ENCODE peak calls at places on chromosomes 11 and 22, in four cellular contexts. V is stimulated activated CD4-positive, alpha-beta T cell treated with anti-CD3 and anti-CD28 coated beads, Interleukin-4, amount 100 ng/mL, for 48 hours; T is T-helper 1 cell; O is pulmonary artery endothelial cell. I is an unnamed sample.

GRCh38 chr11:130436171-130436570 is 7.8 kb upstream of the ADAMTS8 start:
- DNase-seq in V (no peak), T (no peak), O (no peak), I (no peak)

GRCh38 chr11:105168457-105168856 is 28.9 kb upstream of the CARD18 start:
- DNase-seq in O (no peak), V (no peak), T (no peak), I (no peak)

GRCh38 chr22:31629741-31630184 is 32.3 kb downstream of the PISD start:
- DNase-seq in V (no peak), O (no peak), T (no peak), I (no peak)

GRCh38 chr11:67352546-67353316 is 615 bp downstream of the POLD4 start:
- DNase-seq in T (peak; percentile 54), O (no peak), V (no peak), I (no peak)

GRCh38 chr11:76698321-76699043 is 27.9 kb upstream of the LRRC32 start:
- DNase-seq in T (no peak), V (no peak), O (no peak), I (no peak)

GRCh38 chr22:36239150-36239400 is 252 bp downstream of the APOL2 start:
- DNase-seq in V (no peak), O (no peak), T (no peak), I (no peak)

GRCh38 chr22:29078869-29079207 is 6.0 kb downstream of the KREMEN1 start:
- DNase-seq in T (no peak), O (no peak), V (no peak), I (no peak)

GRCh38 chr11:91932151-91932821 is 292.3 kb upstream of the FAT3 start:
- DNase-seq in T (no peak), O (no peak), V (no peak), I (no peak)

GRCh38 chr22:31241936-31242335 is 29.8 kb downstream of the LIMK2 start:
- DNase-seq in V (no peak), T (no peak), O (no peak), I (no peak)

GRCh38 chr11:67662806-67663514 is 11.5 kb downstream of the ALDH3B2 start:
- DNase-seq in T (no peak), V (no peak), O (no peak), I (no peak)

GRCh38 chr22:49925525-49926128 is 7.2 kb downstream of the CRELD2 start:
- DNase-seq in V (peak; percentile 43), O (no peak), T (peak; percentile 75), I (no peak)

GRCh38 chr11:11980200-11980599 is 28.2 kb downstream of the DKK3 start:
- DNase-seq in O (no peak), T (no peak), V (no peak), I (no peak)

GRCh38 chr11:16806791-16807190 is 68.3 kb downstream of the C11orf58 start:
- DNase-seq in T (no peak), O (no peak), V (no peak), I (peak; percentile 46)

GRCh38 chr11:13429288-13429687 is 33.7 kb downstream of the BTBD10 start:
- DNase-seq in O (no peak), T (no peak), V (no peak), I (no peak)

GRCh38 chr11:70668204-70669202 is 270.2 kb downstream of the CTTN start:
- DNase-seq in T (no peak), V (no peak), O (no peak), I (no peak)

GRCh38 chr11:37946155-37946766 is 1348.2 kb upstream of the RAG2 start:
- DNase-seq in T (no peak), O (peak; percentile 0), V (no peak), I (peak; percentile 75)

GRCh38 chr11:31606893-31607292 is 97.3 kb downstream of the ELP4 start:
- DNase-seq in O (no peak), T (no peak), V (no peak), I (no peak)

GRCh38 chr11:74025467-74026166 is 16.7 kb upstream of the UCP3 start:
- DNase-seq in T (no peak), V (no peak), O (no peak), I (no peak)

GRCh38 chr22:49703990-49704344 is 123.7 kb downstream of the BRD1 start:
- DNase-seq in O (no peak), V (no peak), T (no peak), I (no peak)

GRCh38 chr11:96470521-96470920 is 80.7 kb downstream of the JRKL start:
- DNase-seq in O (no peak), T (no peak), V (no peak), I (no peak)

GRCh38 chr11:127136438-127136837 is 135.9 kb upstream of the KIRREL3 start:
- DNase-seq in O (no peak), V (no peak), T (no peak), I (no peak)

GRCh38 chr11:125460275-125460674 is 35.8 kb downstream of the FEZ1 start:
- DNase-seq in V (no peak), O (no peak), T (no peak), I (no peak)

GRCh38 chr11:118742304-118742703 is 48.7 kb downstream of the DDX6 start:
- DNase-seq in T (no peak), V (no peak), O (no peak), I (peak; percentile 5)

GRCh38 chr11:116210663-116211062 is 562.1 kb downstream of the BUD13 start:
- DNase-seq in O (no peak), T (no peak), V (no peak), I (no peak)

GRCh38 chr22:29071261-29072045 is 1.4 kb upstream of the KREMEN1 start:
- DNase-seq in T (peak; percentile 18), O (no peak), V (peak; percentile 19), I (peak; percentile 78)

GRCh38 chr11:66543263-66544107 is 2.4 kb downstream of the ZDHHC24 start:
- DNase-seq in V (peak; percentile 40), T (peak; percentile 46), O (peak; percentile 41), I (no peak)

GRCh38 chr22:50218996-50219727 is 18.4 kb downstream of the SELENOO start:
- DNase-seq in O (no peak), V (no peak), T (no peak), I (peak; percentile 47)

GRCh38 chr11:107720305-107720775 is 8.5 kb upstream of the SLN start:
- DNase-seq in O (no peak), T (no peak), V (no peak), I (no peak)

GRCh38 chr11:99601179-99601578 is 580.4 kb downstream of the CNTN5 start:
- DNase-seq in O (no peak), T (no peak), V (no peak), I (no peak)

GRCh38 chr11:34243620-34244493 is 114.0 kb downstream of the ABTB2 start:
- DNase-seq in O (no peak), V (peak; percentile 48), T (no peak), I (peak; percentile 62)

GRCh38 chr11:102430158-102430836 is 22.3 kb downstream of the TMEM123 start:
- DNase-seq in V (peak; percentile 23), O (no peak), T (no peak), I (no peak)

I was measured in cardiac muscle cell.